ENCODE peak calls at places on chromosomes 12 and 14, in eight cellular contexts. G is substantia nigra; T is activated gamma-delta T cell treated with Interleukin-2 at 50 U/mL for 16 hours; U is lung microvascular endothelial cell; D is tibial artery; N is mucosa of descending colon; K is CD8-positive, alpha-beta memory T cell; B is AG09319. M is an unnamed sample.

GRCh38 chr14:68688872-68689371 is 103.9 kb downstream of the ZFP36L1 start:
- DNase-seq in B (peak), D (no peak), G (no peak), U (peak), T (no peak), K (no peak), N (no peak), M (peak)

GRCh38 chr12:52223411-52224039 is 9.5 kb upstream of the KRT7 start:
- DNase-seq in U (no peak), T (no peak), B (no peak), D (no peak), N (no peak), K (no peak), G (no peak), M (no peak)

GRCh38 chr12:49055978-49056754 is 4.4 kb downstream of the KMT2D start:
- DNase-seq in D (peak), K (no peak), T (peak), N (peak), B (peak), G (peak), U (peak), M (peak)

GRCh38 chr12:16603916-16604575 is 1.9 kb downstream of the LMO3 start:
- DNase-seq in N (no peak), T (no peak), K (no peak), B (no peak), D (no peak), U (no peak), G (no peak), M (no peak)

GRCh38 chr12:65929641-65930040 is 105.4 kb downstream of the HMGA2 start:
- DNase-seq in T (no peak), G (no peak), B (no peak), K (no peak), U (no peak), N (no peak), D (no peak), M (no peak)

GRCh38 chr14:28762290-28762948 is 4.2 kb upstream of the FOXG1 start:
- DNase-seq in D (no peak), K (no peak), N (no peak), T (no peak), G (no peak), U (no peak), B (no peak), M (no peak)

GRCh38 chr12:131131808-131132117 is 178.1 kb downstream of the ADGRD1 start:
- DNase-seq in G (no peak), U (no peak), T (no peak), K (no peak), N (peak), B (no peak), D (no peak), M (no peak)

GRCh38 chr12:69739287-69740191 is 879 bp downstream of the RAB3IP start:
- DNase-seq in T (peak), U (peak), G (peak), N (peak), D (peak), B (no peak), K (peak), M (peak)

GRCh38 chr14:22569106-22569748 is 19.8 kb downstream of the DAD1 start:
- DNase-seq in U (no peak), K (no peak), B (no peak), G (no peak), D (no peak), T (no peak), N (no peak), M (no peak)

GRCh38 chr12:2682301-2683282 is 112.2 kb upstream of the FKBP4 start:
- DNase-seq in G (no peak), T (peak), K (no peak), N (no peak), D (no peak), U (peak), B (no peak), M (peak)

GRCh38 chr12:93784339-93785086 is 107.3 kb downstream of the CRADD start:
- DNase-seq in K (no peak), G (no peak), T (no peak), U (peak), N (no peak), D (peak), B (no peak), M (no peak)

GRCh38 chr12:79883216-79883615 is 51.7 kb downstream of the PPP1R12A start:
- DNase-seq in T (no peak), B (no peak), G (no peak), N (no peak), D (no peak), U (no peak), K (no peak), M (no peak)

GRCh38 chr14:74988131-74988530 is 14.6 kb upstream of the EIF2B2 start:
- DNase-seq in T (no peak), B (no peak), K (no peak), U (peak), G (no peak), N (no peak), D (no peak), M (peak)

GRCh38 chr12:107607464-107608392 is 77.9 kb upstream of the PWP1 start:
- DNase-seq in G (peak), T (peak), D (peak), K (peak), U (peak), B (peak), N (peak), M (peak)

GRCh38 chr14:65732112-65732511 is 319.6 kb downstream of the FUT8 start:
- DNase-seq in K (no peak), D (no peak), G (no peak), N (no peak), T (no peak), B (no peak), U (no peak), M (no peak)

GRCh38 chr14:22976620-22977433 is 5.5 kb downstream of the AJUBA start:
- DNase-seq in T (no peak), D (no peak), K (no peak), G (no peak), N (no peak), B (no peak), U (peak), M (no peak)

GRCh38 chr12:1093166-1093751 is 102.2 kb downstream of the ERC1 start:
- DNase-seq in U (peak), D (no peak), N (no peak), B (no peak), T (peak), G (no peak), K (no peak), M (peak)

GRCh38 chr12:11724888-11725310 is 75.4 kb downstream of the ETV6 start:
- DNase-seq in B (no peak), D (no peak), T (no peak), N (no peak), G (no peak), K (no peak), U (no peak), M (peak)

GRCh38 chr12:27219693-27220056 is 24.4 kb upstream of the STK38L start:
- DNase-seq in U (no peak), N (no peak), B (no peak), D (no peak), G (no peak), K (no peak), T (no peak), M (no peak)